ENCODE peak calls at places on chromosome 7, in eight cellular contexts. B is NCI-H1048, K is HuH-7.5, P is NCI-H2081, U is lower leg skin, F is GM19239, Z is posterior cingulate gyrus, S is mesendoderm. W is an unnamed sample.

GRCh38 chr7:114662002-114662677 is 247.5 kb downstream of the FOXP2 start:
- DNase-seq in U (no peak), K (peak), Z (no peak), F (no peak), S (no peak), B (no peak), P (no peak), W (no peak)

GRCh38 chr7:27899601-27900000 is 159.6 kb downstream of the TAX1BP1 start:
- DNase-seq in B (no peak), U (no peak), F (no peak), Z (no peak), S (no peak), P (no peak), K (no peak), W (no peak)

GRCh38 chr7:72445075-72445474 is 32.9 kb upstream of the CALN1 start:
- DNase-seq in B (no peak), S (no peak), Z (no peak), K (no peak), U (no peak), F (no peak), P (no peak), W (no peak)

GRCh38 chr7:55533050-55533728 is 39.1 kb downstream of the VOPP1 start:
- DNase-seq in U (no peak), S (no peak), P (no peak), K (no peak), B (no peak), F (peak), Z (no peak), W (peak)

GRCh38 chr7:95105627-95106026 is 198.2 kb downstream of the PPP1R9A start:
- DNase-seq in K (no peak), P (no peak), B (no peak), U (no peak), Z (no peak), S (no peak), F (no peak), W (peak)

GRCh38 chr7:151877911-151878835 is 1.3 kb upstream of the PRKAG2 start:
- DNase-seq in U (no peak), Z (no peak), K (no peak), P (no peak), B (no peak), S (no peak), F (no peak), W (no peak)

GRCh38 chr7:50953820-50954219 is 171.1 kb upstream of the GRB10 start:
- DNase-seq in S (peak), K (no peak), F (no peak), Z (no peak), B (no peak), P (no peak), U (no peak), W (peak)

GRCh38 chr7:81367335-81367801 is 402.5 kb downstream of the HGF start:
- DNase-seq in U (peak), S (no peak), P (no peak), Z (no peak), B (no peak), F (no peak), K (no peak), W (peak)